ENCODE peak calls at places on chromosomes 11 and 22, in six cellular contexts. D is SW480, H is neural progenitor cell, B is left ventricle myocardium inferior, V is LHCN-M2, J is esophagus squamous epithelium. P is an unnamed sample.

GRCh38 chr11:97361812-97362378 is 972.1 kb downstream of the JRKL start:
- DNase-seq in D (no peak), H (no peak), B (no peak), V (no peak), J (no peak), P (no peak)

GRCh38 chr11:44944181-44944852 is 6.4 kb downstream of the TP53I11 start:
- DNase-seq in D (no peak), H (peak), B (no peak), V (no peak), J (no peak), P (peak)

GRCh38 chr11:8206251-8207079 is 37.6 kb upstream of the RIC3 start:
- DNase-seq in D (no peak), H (peak), B (peak), V (no peak), J (no peak), P (no peak)

GRCh38 chr11:46159694-46160093 is 38.4 kb upstream of the PHF21A start:
- DNase-seq in D (no peak), H (no peak), B (no peak), V (no peak), J (no peak), P (no peak)

GRCh38 chr22:30875481-30876215 is 92.9 kb downstream of the MORC2 start:
- DNase-seq in D (no peak), H (no peak), B (peak), V (peak), J (no peak), P (no peak)

GRCh38 chr11:83068573-83068972 is 3.1 kb downstream of the RAB30 start:
- DNase-seq in D (no peak), H (no peak), B (no peak), V (no peak), J (no peak), P (no peak)

GRCh38 chr11:3880724-3881123 is 25.3 kb downstream of the STIM1 start:
- DNase-seq in D (peak), H (no peak), B (no peak), V (peak), J (no peak), P (peak)

GRCh38 chr22:50441428-50441993 is 33.3 kb downstream of the SBF1 start:
- DNase-seq in D (no peak), H (no peak), B (no peak), V (no peak), J (no peak), P (no peak)

GRCh38 chr22:33114570-33114969 is 56.4 kb upstream of the SYN3 start:
- DNase-seq in D (no peak), H (no peak), B (no peak), V (no peak), J (no peak), P (no peak)

GRCh38 chr11:15660496-15660895 is 545.8 kb downstream of the INSC start:
- DNase-seq in D (no peak), H (no peak), B (no peak), V (no peak), J (no peak), P (no peak)

GRCh38 chr11:124481365-124482323 is 36.1 kb upstream of the OR8B8 start:
- DNase-seq in D (peak), H (peak), B (no peak), V (peak), J (no peak), P (peak)

GRCh38 chr11:57321996-57322880 is 2.5 kb downstream of the TNKS1BP1 start:
- DNase-seq in D (peak), H (peak), B (peak), V (peak), J (peak), P (peak)

GRCh38 chr11:126959700-126960099 is 40.9 kb downstream of the KIRREL3 start:
- DNase-seq in D (no peak), H (no peak), B (no peak), V (no peak), J (no peak), P (no peak)

GRCh38 chr22:29877620-29878019 is 5.4 kb upstream of the MTMR3 start:
- DNase-seq in D (no peak), H (no peak), B (no peak), V (peak), J (no peak), P (peak)

GRCh38 chr11:17208257-17208999 is 642 bp upstream of the PIK3C2A start:
- DNase-seq in D (peak), H (peak), B (no peak), V (peak), J (no peak), P (peak)

GRCh38 chr11:78787696-78788095 is 213.0 kb upstream of the NARS2 start:
- DNase-seq in D (no peak), H (no peak), B (no peak), V (no peak), J (no peak), P (no peak)

GRCh38 chr22:47131611-47132427 is 369.4 kb downstream of the TBC1D22A start:
- DNase-seq in D (no peak), H (no peak), B (no peak), V (no peak), J (no peak), P (no peak)

GRCh38 chr22:21791635-21792625 is 56.3 kb upstream of the YPEL1 start:
- DNase-seq in D (no peak), H (no peak), B (no peak), V (peak), J (no peak), P (peak)

GRCh38 chr22:33002035-33002434 is 56.1 kb downstream of the SYN3 start:
- DNase-seq in D (no peak), H (no peak), B (no peak), V (no peak), J (no peak), P (no peak)

GRCh38 chr11:69682221-69682620 is 7.1 kb upstream of the LTO1 start:
- DNase-seq in D (no peak), H (no peak), B (no peak), V (no peak), J (no peak), P (no peak)

GRCh38 chr22:38284042-38284402 is 11.2 kb upstream of the TMEM184B start:
- DNase-seq in D (no peak), H (no peak), B (no peak), V (peak), J (no peak), P (peak)

GRCh38 chr11:75949023-75949672 is 134.1 kb downstream of the UVRAG start:
- DNase-seq in D (no peak), H (no peak), B (no peak), V (no peak), J (no peak), P (peak)

GRCh38 chr22:23240639-23241389 is 60.5 kb downstream of the BCR start:
- DNase-seq in D (no peak), H (peak), B (no peak), V (no peak), J (no peak), P (no peak)

GRCh38 chr22:17130199-17130598 is 9.0 kb upstream of the TMEM121B start:
- DNase-seq in D (no peak), H (no peak), B (no peak), V (peak), J (no peak), P (peak)

GRCh38 chr22:36383110-36383581 is 4.6 kb downstream of the MYH9 start:
- DNase-seq in D (peak), H (no peak), B (no peak), V (peak), J (no peak), P (peak)

GRCh38 chr11:9972917-9973504 is 309.1 kb downstream of the SWAP70 start:
- DNase-seq in D (peak), H (peak), B (no peak), V (peak), J (no peak), P (peak)

GRCh38 chr22:40176921-40177737 is 596 bp upstream of the TNRC6B start:
- DNase-seq in D (peak), H (peak), B (peak), V (peak), J (no peak), P (peak)

GRCh38 chr11:114247070-114247789 is 49.0 kb upstream of the NNMT start:
- DNase-seq in D (no peak), H (no peak), B (no peak), V (no peak), J (no peak), P (no peak)

GRCh38 chr11:28697920-28698827 is 590.0 kb downstream of the METTL15 start:
- DNase-seq in D (peak), H (peak), B (peak), V (peak), J (no peak), P (peak)

GRCh38 chr11:64364911-64365310 is 5.9 kb downstream of the RPS6KA4 start:
- DNase-seq in D (no peak), H (no peak), B (no peak), V (peak), J (no peak), P (no peak)

GRCh38 chr22:49915610-49916009 is 2.6 kb downstream of the ALG12 start:
- DNase-seq in D (no peak), H (peak), B (no peak), V (no peak), J (no peak), P (no peak)

GRCh38 chr11:59901306-59901705 is 22.7 kb downstream of the OOSP3 start:
- DNase-seq in D (peak), H (no peak), B (no peak), V (peak), J (no peak), P (no peak)

GRCh38 chr11:28524098-28524497 is 415.9 kb downstream of the METTL15 start:
- DNase-seq in D (no peak), H (no peak), B (no peak), V (no peak), J (no peak), P (peak)

GRCh38 chr11:65927904-65928397 is 8.7 kb downstream of the DRAP1 start:
- DNase-seq in D (no peak), H (no peak), B (no peak), V (no peak), J (no peak), P (no peak)

GRCh38 chr22:36606114-36606513 is 77.1 kb upstream of the EIF3D start:
- DNase-seq in D (no peak), H (no peak), B (peak), V (no peak), J (no peak), P (no peak)

GRCh38 chr22:49965291-49966040 is 4.9 kb downstream of the PIM3 start:
- DNase-seq in D (no peak), H (peak), B (peak), V (no peak), J (no peak), P (no peak)

GRCh38 chr11:125101596-125101995 is 9.8 kb downstream of the TMEM218 start:
- DNase-seq in D (no peak), H (no peak), B (no peak), V (no peak), J (no peak), P (no peak)

GRCh38 chr22:50439314-50440250 is 35.3 kb downstream of the SBF1 start:
- DNase-seq in D (no peak), H (no peak), B (no peak), V (no peak), J (no peak), P (no peak)

GRCh38 chr22:43272301-43272700 is 70.9 kb downstream of the SCUBE1 start:
- DNase-seq in D (no peak), H (no peak), B (no peak), V (peak), J (no peak), P (peak)